ENCODE peak calls at places on chromosome 2, in six cellular contexts. G is A549, N is K562, V is SK-N-SH, R is GM12878, L is HepG2. H is an unnamed sample.

GRCh38 chr2:143685439-143686078 is 556.3 kb downstream of the ARHGAP15 start:
- DNase-seq in G (no peak), N (no peak), V (peak), R (no peak), L (no peak), H (no peak)

GRCh38 chr2:232420463-232421188 is 14.0 kb downstream of the ALPG start:
- DNase-seq in G (peak), N (no peak), V (peak), R (no peak), L (peak), H (peak)

GRCh38 chr2:67812682-67813081 is 250.1 kb downstream of the C1D start:
- DNase-seq in G (no peak), N (no peak), V (no peak), R (no peak), L (no peak), H (no peak)

GRCh38 chr2:184154438-184154837 is 443.9 kb upstream of the ZNF804A start:
- DNase-seq in G (no peak), N (no peak), V (no peak), R (no peak), L (no peak), H (no peak)

GRCh38 chr2:181585732-181586131 is 71.2 kb downstream of the CERKL start:
- DNase-seq in G (no peak), N (no peak), V (no peak), R (no peak), L (no peak), H (no peak)

GRCh38 chr2:239316562-239317465 is 84.0 kb downstream of the HDAC4 start:
- DNase-seq in G (no peak), N (peak), V (no peak), R (no peak), L (no peak), H (no peak)

GRCh38 chr2:149738771-149739170 is 151.2 kb upstream of the MMADHC start:
- DNase-seq in G (no peak), N (no peak), V (no peak), R (no peak), L (no peak), H (no peak)

GRCh38 chr2:232418466-232419244 is 12.0 kb downstream of the ALPG start:
- DNase-seq in G (no peak), N (no peak), V (peak), R (no peak), L (no peak), H (peak)

GRCh38 chr2:70113396-70114100 is 26.3 kb downstream of the PCBP1 start:
- DNase-seq in G (no peak), N (no peak), V (no peak), R (no peak), L (no peak), H (no peak)

GRCh38 chr2:7210712-7211111 is 293.5 kb downstream of the RNF144A start:
- DNase-seq in G (no peak), N (no peak), V (no peak), R (no peak), L (no peak), H (no peak)

GRCh38 chr2:198697218-198697617 is 760.5 kb downstream of the SATB2 start:
- DNase-seq in G (no peak), N (no peak), V (no peak), R (no peak), L (no peak), H (no peak)

DNA sequence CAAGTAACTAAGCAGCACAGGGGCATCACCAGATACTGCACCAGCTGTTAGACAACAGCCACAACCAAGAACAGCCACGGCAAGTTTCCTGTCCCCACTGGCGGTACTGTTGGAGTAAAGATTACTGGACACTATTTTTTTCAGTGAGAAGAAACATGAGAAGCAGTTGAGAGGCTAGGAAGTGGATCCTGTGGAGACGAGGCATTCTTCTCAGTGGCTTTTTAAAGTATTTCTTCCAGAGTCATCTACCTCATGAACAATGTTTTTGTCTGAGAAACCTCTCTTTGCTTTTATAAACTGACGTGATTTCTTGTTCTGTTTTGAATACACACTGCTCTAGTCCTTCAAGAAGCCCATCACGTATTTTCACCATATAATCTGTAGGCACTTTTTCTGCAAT is 18.8 kb downstream of the TM4SF20 start:
- DNase-seq in G (no peak), N (no peak), V (no peak), R (no peak), L (no peak), H (no peak)
- TF ChIP-seq CHD2 in G (no peak), N (no peak), V (no peak), R (no peak), L (no peak), H (no peak)

DNA sequence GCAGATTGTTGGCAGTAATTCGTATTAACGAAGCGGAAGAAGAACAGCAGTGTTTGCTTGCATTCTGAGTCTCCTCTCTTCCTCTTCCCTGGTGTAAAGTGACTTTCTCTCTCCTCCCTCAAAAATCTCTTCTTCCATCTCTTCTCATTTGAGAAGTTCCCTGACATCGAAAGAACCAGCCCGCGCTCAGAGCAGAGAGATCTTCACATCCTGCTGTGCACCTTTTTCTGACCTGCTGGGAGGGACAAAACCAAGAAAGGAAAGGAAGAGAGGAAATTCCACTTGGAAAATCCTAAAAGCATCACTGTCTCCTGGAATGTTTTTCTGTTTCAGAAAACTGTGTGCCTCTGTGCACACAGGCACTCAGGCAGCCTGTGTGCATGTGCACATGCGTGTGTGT is 18.2 kb upstream of the TNFAIP6 start:
- DNase-seq in G (no peak), N (no peak), V (no peak), R (no peak), L (no peak), H (peak)
- TF ChIP-seq CHD2 in G (no peak), N (no peak), V (no peak), R (no peak), L (no peak), H (no peak)

GRCh38 chr2:28357948-28358667 is 34.5 kb upstream of the FOSL2 start:
- DNase-seq in G (no peak), N (no peak), V (no peak), R (no peak), L (no peak), H (no peak)

GRCh38 chr2:28357055-28357454 is 35.6 kb upstream of the FOSL2 start:
- DNase-seq in G (no peak), N (no peak), V (no peak), R (no peak), L (no peak), H (no peak)

GRCh38 chr2:28356095-28356911 is 36.4 kb upstream of the FOSL2 start:
- DNase-seq in G (peak), N (peak), V (peak), R (no peak), L (no peak), H (no peak)

GRCh38 chr2:28354920-28355520 is 37.6 kb upstream of the FOSL2 start:
- DNase-seq in G (no peak), N (peak), V (no peak), R (no peak), L (no peak), H (no peak)

GRCh38 chr2:28355521-28356094 is 37.0 kb upstream of the FOSL2 start:
- DNase-seq in G (no peak), N (peak), V (peak), R (no peak), L (peak), H (no peak)
- TF ChIP-seq CHD2 in G (no peak), N (peak), V (peak), R (no peak), L (no peak), H (no peak)

GRCh38 chr2:236706288-236706687 is 136.7 kb downstream of the ACKR3 start:
- DNase-seq in G (no peak), N (no peak), V (no peak), R (no peak), L (no peak), H (no peak)
- TF ChIP-seq CHD2 in G (no peak), N (no peak), V (no peak), R (no peak), L (no peak), H (no peak)

GRCh38 chr2:174717273-174717672 is 47.0 kb downstream of the CHRNA1 start:
- DNase-seq in G (no peak), N (no peak), V (no peak), R (no peak), L (no peak), H (no peak)
- TF ChIP-seq CHD2 in G (no peak), N (no peak), V (no peak), R (no peak), L (no peak), H (no peak)

DNA sequence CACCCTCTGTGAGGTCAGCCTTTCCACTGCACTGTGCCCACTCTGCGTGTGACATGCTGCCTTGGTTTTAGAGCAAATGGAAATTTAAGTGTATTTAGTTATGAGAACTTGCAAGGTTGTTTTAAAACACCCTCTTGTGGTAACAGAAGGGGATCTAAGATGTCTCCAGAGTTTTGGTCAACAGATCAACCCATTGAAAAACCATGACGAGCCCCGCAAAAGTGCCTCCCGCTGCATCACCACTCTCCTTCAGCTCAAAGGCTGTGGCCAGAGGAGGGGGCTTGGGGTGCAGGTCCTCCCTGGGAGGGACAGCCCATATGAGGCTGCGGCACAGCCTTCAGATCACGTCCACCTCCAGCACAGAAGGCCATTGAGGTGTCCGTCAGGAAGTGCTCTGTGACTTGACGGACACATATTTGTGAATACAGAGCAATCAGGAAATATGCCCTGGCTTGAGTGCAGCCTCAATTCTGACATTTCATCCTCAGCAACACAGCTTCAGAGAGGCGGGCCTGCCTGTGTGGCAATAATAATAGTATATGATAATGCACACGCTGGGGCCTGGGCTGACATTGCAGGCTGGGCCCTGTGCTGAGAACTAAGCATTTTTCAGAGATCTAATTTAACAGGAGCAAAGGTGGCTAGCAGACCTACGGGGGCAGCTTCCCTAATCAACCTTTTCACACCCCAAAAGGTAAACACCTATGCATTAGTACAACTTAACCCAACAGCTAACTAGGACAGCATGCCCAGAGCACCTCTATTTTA is 213.9 kb downstream of the ANAPC1 start:
- DNase-seq in G (no peak), N (no peak), V (no peak), R (no peak), L (no peak), H (no peak)
- TF ChIP-seq CHD2 in G (no peak), N (no peak), V (no peak), R (no peak), L (no peak), H (no peak)

GRCh38 chr2:26246818-26247217 is 2.1 kb downstream of the HADHB start:
- DNase-seq in G (peak), N (peak), V (no peak), R (peak), L (no peak), H (no peak)

GRCh38 chr2:26255735-26256384 is 11.1 kb downstream of the HADHB start:
- DNase-seq in G (no peak), N (no peak), V (no peak), R (no peak), L (no peak), H (no peak)

GRCh38 chr2:26249625-26250024 is 4.9 kb downstream of the HADHB start:
- DNase-seq in G (no peak), N (no peak), V (no peak), R (no peak), L (no peak), H (no peak)

DNA sequence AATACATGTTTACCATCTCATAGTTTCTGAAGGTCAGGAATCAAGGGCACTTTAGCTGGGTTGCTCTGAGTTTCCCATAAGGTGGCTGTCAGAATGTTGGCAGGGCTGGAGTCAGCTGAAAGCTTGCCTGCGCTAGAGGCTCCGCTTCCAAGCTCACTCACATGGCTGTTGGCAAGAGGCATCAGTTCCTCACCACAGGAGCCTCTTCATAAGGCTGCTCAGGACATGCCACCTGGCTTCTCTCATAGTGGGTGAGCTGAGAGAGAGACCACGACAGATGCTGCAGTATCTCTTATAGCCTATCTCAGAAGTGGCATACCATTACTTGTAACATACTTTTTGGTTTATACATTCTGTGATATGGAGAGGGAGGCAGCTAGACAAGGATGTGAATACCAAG is 7.2 kb downstream of the HADHB start:
- DNase-seq in G (no peak), N (no peak), V (no peak), R (no peak), L (no peak), H (no peak)
- TF ChIP-seq CHD2 in G (no peak), N (no peak), V (no peak), R (no peak), L (no peak), H (no peak)

GRCh38 chr2:118224144-118224887 is 136.0 kb downstream of the INSIG2 start:
- DNase-seq in G (no peak), N (no peak), V (peak), R (no peak), L (no peak), H (no peak)

GRCh38 chr2:118221952-118222594 is 133.8 kb downstream of the INSIG2 start:
- DNase-seq in G (peak), N (peak), V (peak), R (no peak), L (peak), H (no peak)

GRCh38 chr2:118222643-118223486 is 134.6 kb downstream of the INSIG2 start:
- DNase-seq in G (no peak), N (no peak), V (no peak), R (no peak), L (no peak), H (peak)

GRCh38 chr2:118224888-118225264 is 136.6 kb downstream of the INSIG2 start:
- DNase-seq in G (no peak), N (no peak), V (peak), R (no peak), L (no peak), H (no peak)

DNA sequence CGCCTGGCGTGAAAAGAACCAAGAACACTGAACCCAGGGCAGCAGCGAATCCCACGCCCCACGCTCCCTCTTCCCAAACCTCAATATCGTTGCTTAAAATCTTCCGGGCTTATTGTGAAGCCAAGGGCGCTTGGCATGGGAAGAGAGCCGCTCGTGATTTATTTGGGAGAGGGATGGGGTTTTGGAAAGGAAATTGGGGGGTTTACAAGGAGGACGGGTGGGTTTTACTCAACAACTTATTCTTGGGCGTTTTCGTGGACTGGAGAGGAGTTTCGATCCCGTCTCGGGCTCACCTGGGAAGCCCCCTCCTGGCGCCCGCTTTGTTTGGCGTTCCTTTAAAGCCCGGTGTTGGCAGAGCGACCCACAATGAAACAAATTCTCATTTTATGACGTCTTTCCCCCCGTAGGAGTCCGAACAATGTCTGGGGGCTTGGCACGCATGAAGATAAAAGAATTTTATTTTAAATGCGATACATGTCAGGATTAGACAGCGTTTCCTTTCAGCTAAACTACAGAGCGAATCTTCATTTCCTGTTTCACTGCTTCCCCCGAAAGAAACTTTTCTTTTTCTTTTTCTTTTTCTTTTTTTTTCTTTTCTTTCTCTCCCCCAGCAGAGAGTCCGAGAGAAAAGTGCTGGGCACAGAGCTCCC is 135.3 kb downstream of the INSIG2 start:
- DNase-seq in G (no peak), N (no peak), V (no peak), R (no peak), L (no peak), H (no peak)
- TF ChIP-seq CHD2 in G (no peak), N (no peak), V (no peak), R (no peak), L (no peak), H (no peak)

GRCh38 chr2:73300926-73301325 is 7.6 kb upstream of the EGR4 start:
- DNase-seq in G (no peak), N (no peak), V (no peak), R (no peak), L (no peak), H (no peak)
- TF ChIP-seq CHD2 in G (no peak), N (no peak), V (no peak), R (no peak), L (no peak), H (no peak)

H was measured in H1.